ENCODE peak calls at places on chromosome 18, in four cellular contexts. One of them, this sample, is unnamed.

GRCh38 chr18:79503406-79503805 is 107.7 kb downstream of the NFATC1 start:
- DNase-seq in astrocyte of the spinal cord: no peak
- DNase-seq in epithelial cell of esophagus: no peak
- DNase-seq in astrocyte of the cerebellum: no peak
- DNase-seq in this sample: no peak

GRCh38 chr18:67043276-67043675 is 439.4 kb upstream of the CDH19 start:
- DNase-seq in astrocyte of the spinal cord: no peak
- DNase-seq in epithelial cell of esophagus: no peak
- DNase-seq in astrocyte of the cerebellum: no peak
- DNase-seq in this sample: no peak

GRCh38 chr18:73520229-73520628 is 627.4 kb downstream of the FBXO15 start:
- DNase-seq in astrocyte of the spinal cord: no peak
- DNase-seq in epithelial cell of esophagus: peak
- DNase-seq in astrocyte of the cerebellum: no peak
- DNase-seq in this sample: no peak

GRCh38 chr18:22020867-22021370 is 148.5 kb upstream of the GATA6 start:
- DNase-seq in astrocyte of the spinal cord: no peak
- DNase-seq in epithelial cell of esophagus: no peak
- DNase-seq in astrocyte of the cerebellum: no peak
- DNase-seq in this sample: no peak

GRCh38 chr18:54828290-54828871 is at the start of gene RAB27B:
- DNase-seq in astrocyte of the spinal cord: peak
- DNase-seq in epithelial cell of esophagus: peak
- DNase-seq in astrocyte of the cerebellum: peak
- DNase-seq in this sample: peak

GRCh38 chr18:79742076-79742475 is 55.7 kb upstream of the KCNG2 start:
- DNase-seq in astrocyte of the spinal cord: no peak
- DNase-seq in epithelial cell of esophagus: no peak
- DNase-seq in astrocyte of the cerebellum: no peak
- DNase-seq in this sample: no peak

GRCh38 chr18:13619505-13620205 is 106.7 kb downstream of the FAM210A start:
- DNase-seq in astrocyte of the spinal cord: no peak
- DNase-seq in epithelial cell of esophagus: no peak
- DNase-seq in astrocyte of the cerebellum: no peak
- DNase-seq in this sample: no peak

GRCh38 chr18:57959278-57959677 is 84.7 kb upstream of the NEDD4L start:
- DNase-seq in astrocyte of the spinal cord: peak
- DNase-seq in epithelial cell of esophagus: peak
- DNase-seq in astrocyte of the cerebellum: no peak
- DNase-seq in this sample: peak

GRCh38 chr18:23584019-23584970 is 2.0 kb downstream of the NPC1 start:
- DNase-seq in astrocyte of the spinal cord: no peak
- DNase-seq in epithelial cell of esophagus: no peak
- DNase-seq in astrocyte of the cerebellum: no peak
- DNase-seq in this sample: no peak

GRCh38 chr18:76972241-76972640 is 149.9 kb downstream of the ZNF236 start:
- DNase-seq in astrocyte of the spinal cord: no peak
- DNase-seq in epithelial cell of esophagus: peak
- DNase-seq in astrocyte of the cerebellum: no peak
- DNase-seq in this sample: no peak

DNA sequence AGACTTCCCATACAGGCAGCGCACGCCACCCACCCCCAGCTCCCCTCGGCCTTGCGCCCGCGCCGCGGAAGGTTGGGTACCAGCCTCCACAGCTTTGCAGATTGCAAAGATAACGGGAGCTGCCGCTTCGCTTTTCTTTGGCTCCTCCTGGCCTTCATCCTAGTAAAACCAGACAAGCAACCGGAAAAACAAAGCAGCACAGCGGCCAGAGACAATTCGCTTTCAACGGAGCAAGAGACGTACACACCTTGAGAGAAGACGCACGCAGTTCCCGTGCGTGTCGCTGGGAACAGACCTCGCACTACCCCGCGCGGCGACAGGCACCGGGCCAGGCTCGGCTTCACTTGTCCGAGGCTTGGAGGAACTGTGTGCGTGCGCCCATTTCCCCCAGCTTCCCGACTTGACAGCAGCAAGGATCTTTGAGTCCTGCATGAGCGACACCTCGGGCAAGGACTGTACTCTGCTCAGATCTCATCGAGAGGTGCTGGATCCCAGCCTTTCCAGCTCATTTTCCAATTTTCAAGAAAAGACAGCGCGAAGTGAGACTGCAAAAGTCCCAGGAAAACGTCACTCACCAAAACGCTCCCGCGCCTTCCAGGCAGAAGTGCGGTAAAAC is 964 bp downstream of the ZBTB7C start:
- DNase-seq in astrocyte of the spinal cord: no peak
- DNase-seq in epithelial cell of esophagus: peak
- DNase-seq in astrocyte of the cerebellum: no peak
- DNase-seq in this sample: no peak
- H3K4me3 ChIP-seq in astrocyte of the spinal cord: no peak
- H3K4me3 ChIP-seq in epithelial cell of esophagus: peak
- H3K4me3 ChIP-seq in astrocyte of the cerebellum: peak
- H3K4me3 ChIP-seq in this sample: no peak

GRCh38 chr18:36131692-36132483 is 2.2 kb downstream of the ELP2 start:
- DNase-seq in astrocyte of the spinal cord: no peak
- DNase-seq in epithelial cell of esophagus: no peak
- DNase-seq in astrocyte of the cerebellum: no peak
- DNase-seq in this sample: no peak
- H3K4me3 ChIP-seq in astrocyte of the spinal cord: no peak
- H3K4me3 ChIP-seq in epithelial cell of esophagus: no peak
- H3K4me3 ChIP-seq in astrocyte of the cerebellum: peak
- H3K4me3 ChIP-seq in this sample: no peak

GRCh38 chr18:62812242-62812641 is 96.9 kb downstream of the PHLPP1 start:
- DNase-seq in astrocyte of the spinal cord: no peak
- DNase-seq in epithelial cell of esophagus: peak
- DNase-seq in astrocyte of the cerebellum: no peak
- DNase-seq in this sample: no peak
- H3K4me3 ChIP-seq in astrocyte of the spinal cord: no peak
- H3K4me3 ChIP-seq in epithelial cell of esophagus: no peak
- H3K4me3 ChIP-seq in astrocyte of the cerebellum: no peak
- H3K4me3 ChIP-seq in this sample: no peak

DNA sequence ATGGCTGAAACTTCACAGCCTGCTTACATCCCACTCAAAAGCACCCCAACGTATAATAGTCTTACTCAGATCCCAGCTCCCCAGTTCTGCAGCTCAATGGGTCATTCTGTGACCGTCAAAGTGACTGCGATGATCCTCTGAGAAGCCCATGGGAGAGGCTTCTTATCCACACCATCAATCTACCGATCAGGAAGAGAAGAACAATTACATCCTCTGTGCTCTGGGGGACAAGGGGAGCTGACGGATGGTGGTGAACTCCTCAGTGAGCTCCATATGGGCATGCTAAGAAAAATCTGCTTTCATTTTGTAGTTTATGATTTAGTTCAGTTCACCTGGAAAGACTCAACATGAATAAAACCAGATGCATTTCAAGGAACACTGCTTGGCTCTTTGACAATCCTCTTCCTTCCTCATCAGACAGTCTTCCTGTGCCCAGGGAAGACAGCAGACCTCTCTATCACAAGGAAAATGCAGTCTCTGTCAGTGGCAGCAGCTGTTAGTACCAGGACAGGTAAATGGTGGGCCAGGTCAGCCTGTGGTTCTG is 177.0 kb downstream of the BCL2 start:
- DNase-seq in astrocyte of the spinal cord: no peak
- DNase-seq in epithelial cell of esophagus: no peak
- DNase-seq in astrocyte of the cerebellum: no peak
- DNase-seq in this sample: no peak
- H3K4me3 ChIP-seq in astrocyte of the spinal cord: no peak
- H3K4me3 ChIP-seq in epithelial cell of esophagus: no peak
- H3K4me3 ChIP-seq in astrocyte of the cerebellum: no peak
- H3K4me3 ChIP-seq in this sample: no peak

DNA sequence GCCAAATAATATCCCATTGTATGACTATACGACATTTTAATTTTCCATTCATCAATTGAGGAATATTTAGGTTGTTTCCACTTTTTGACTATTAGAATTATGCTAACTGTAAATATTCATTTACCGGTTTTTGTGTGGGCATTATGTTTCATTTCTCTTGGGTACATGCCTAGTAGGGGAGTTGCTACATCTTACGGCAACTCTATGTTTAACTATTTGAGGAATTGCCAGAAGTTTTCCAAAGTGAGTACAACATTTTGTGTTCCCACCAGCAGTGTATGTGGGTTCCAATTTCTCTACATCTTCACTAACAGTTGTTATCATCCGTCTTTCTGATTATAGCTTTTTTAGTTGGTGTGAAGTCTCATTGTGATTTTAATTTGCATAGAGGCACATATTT is 1.6 kb upstream of the KDSR start:
- DNase-seq in astrocyte of the spinal cord: no peak
- DNase-seq in epithelial cell of esophagus: no peak
- DNase-seq in astrocyte of the cerebellum: no peak
- DNase-seq in this sample: no peak
- H3K4me3 ChIP-seq in astrocyte of the spinal cord: no peak
- H3K4me3 ChIP-seq in epithelial cell of esophagus: no peak
- H3K4me3 ChIP-seq in astrocyte of the cerebellum: no peak
- H3K4me3 ChIP-seq in this sample: no peak

DNA sequence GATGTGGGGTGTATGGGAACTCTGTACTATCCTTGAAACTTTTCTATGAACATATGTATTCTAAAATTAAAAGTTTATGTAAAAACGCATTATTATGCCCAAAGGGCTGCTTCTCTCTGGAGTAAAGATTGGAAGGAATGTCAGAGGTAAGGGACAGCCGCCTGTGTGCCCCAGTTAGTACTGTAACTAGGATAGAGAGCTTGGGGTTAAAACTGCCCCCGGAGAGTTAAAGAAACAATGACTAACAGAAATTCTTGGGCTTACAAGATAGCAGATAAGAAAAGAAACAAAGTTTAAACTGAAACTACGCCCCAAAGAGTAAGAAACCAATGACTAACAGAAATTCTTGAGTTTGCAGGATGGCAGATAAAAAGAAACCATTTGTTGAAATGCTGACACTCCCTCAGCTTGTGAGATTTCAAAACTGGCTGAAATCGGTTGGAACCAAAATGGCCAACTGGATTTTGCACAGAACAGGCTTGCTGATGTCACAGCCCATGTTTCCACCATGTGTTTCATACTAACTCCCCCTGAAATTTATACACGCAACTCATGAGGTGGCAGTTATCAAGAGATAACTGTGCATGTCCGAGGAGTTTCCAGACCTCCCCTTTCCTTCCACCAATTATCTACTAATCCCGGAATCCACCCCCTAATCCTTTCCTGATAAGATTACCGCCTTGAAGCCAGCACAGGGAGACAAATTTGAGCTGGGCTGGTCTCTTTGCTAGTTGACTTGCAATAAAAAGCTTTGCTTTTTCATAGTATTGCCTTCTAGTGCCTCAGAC is 8.7 kb upstream of the TXNDC2 start:
- DNase-seq in astrocyte of the spinal cord: peak
- DNase-seq in epithelial cell of esophagus: peak
- DNase-seq in astrocyte of the cerebellum: peak
- DNase-seq in this sample: no peak
- H3K4me3 ChIP-seq in astrocyte of the spinal cord: peak
- H3K4me3 ChIP-seq in epithelial cell of esophagus: no peak
- H3K4me3 ChIP-seq in astrocyte of the cerebellum: peak
- H3K4me3 ChIP-seq in this sample: no peak